ENCODE peak calls at places on chromosome 22, in four cellular contexts. Q is MCF 10A, P is NCI-H1092 treated with DMSO at 0.1 percent for 48 hours, Y is PC-9. C is an unnamed sample.

GRCh38 chr22:44080936-44081853 is 57.1 kb downstream of the PARVB start:
- DNase-seq in Q (peak), P (peak), Y (no peak), C (peak)

GRCh38 chr22:37061611-37062365 is 10.2 kb downstream of the KCTD17 start:
- DNase-seq in Q (no peak), P (no peak), Y (no peak), C (no peak)

GRCh38 chr22:23211622-23212021 is 31.3 kb downstream of the BCR start:
- DNase-seq in Q (no peak), P (no peak), Y (no peak), C (no peak)

GRCh38 chr22:42343136-42343484 is 72.7 kb upstream of the TCF20 start:
- DNase-seq in Q (no peak), P (peak), Y (no peak), C (no peak)

GRCh38 chr22:48883211-48883960 is 944.3 kb downstream of the BRD1 start:
- DNase-seq in Q (no peak), P (no peak), Y (no peak), C (no peak)

GRCh38 chr22:35425971-35426800 is 26.2 kb downstream of the MCM5 start:
- DNase-seq in Q (peak), P (no peak), Y (peak), C (no peak)

GRCh38 chr22:49540571-49541450 is 286.9 kb downstream of the BRD1 start:
- DNase-seq in Q (no peak), P (no peak), Y (no peak), C (no peak)

GRCh38 chr22:50341977-50342650 is 1.0 kb upstream of the PPP6R2 start:
- DNase-seq in Q (peak), P (peak), Y (peak), C (peak)

GRCh38 chr22:49992921-49993648 is 19.5 kb downstream of the IL17REL start:
- DNase-seq in Q (peak), P (no peak), Y (peak), C (peak)

GRCh38 chr22:23263651-23264555 is 83.6 kb downstream of the BCR start:
- DNase-seq in Q (no peak), P (no peak), Y (no peak), C (peak)

GRCh38 chr22:21712751-21713427 is 22.7 kb downstream of the YPEL1 start:
- DNase-seq in Q (peak), P (peak), Y (no peak), C (peak)

C was measured in immature natural killer cell.